ENCODE peak calls at places on chromosomes 3 and 15, in eight cellular contexts. I is heart left ventricle, T is hypothalamus, N is adipocyte, J is NCI-H2081, F is T-helper 9 cell, C is NCI-H510A treated with DMSO at 0.1 percent for 48 hours, P is C1 segment of cervical spinal cord. A is an unnamed sample.

GRCh38 chr15:66071621-66072295 is 181.8 kb downstream of the MEGF11 start:
- DNase-seq in I (no peak), T (no peak), N (peak), J (no peak), F (no peak), C (no peak), P (no peak), A (no peak)

GRCh38 chr15:101047301-101047781 is 128.2 kb downstream of the LRRK1 start:
- DNase-seq in I (no peak), T (no peak), N (no peak), J (no peak), F (no peak), C (no peak), P (no peak), A (no peak)

GRCh38 chr3:48420561-48420960 is 9.3 kb downstream of the PLXNB1 start:
- DNase-seq in I (no peak), T (no peak), N (no peak), J (no peak), F (no peak), C (no peak), P (no peak), A (no peak)

GRCh38 chr3:122563717-122564025 is 429 bp downstream of the PARP9 start:
- DNase-seq in I (peak), T (no peak), N (peak), J (no peak), F (no peak), C (peak), P (no peak), A (peak)

GRCh38 chr3:27093771-27094170 is 275.4 kb downstream of the NEK10 start:
- DNase-seq in I (no peak), T (no peak), N (peak), J (no peak), F (no peak), C (no peak), P (no peak), A (no peak)

GRCh38 chr3:194395767-194396527 is 3.1 kb downstream of the GP5 start:
- DNase-seq in I (no peak), T (no peak), N (peak), J (no peak), F (peak), C (peak), P (no peak), A (peak)

GRCh38 chr15:60679256-60679655 is 200.3 kb upstream of the ICE2 start:
- DNase-seq in I (no peak), T (no peak), N (no peak), J (no peak), F (no peak), C (no peak), P (no peak), A (peak)

GRCh38 chr3:132880986-132881385 is 157.2 kb upstream of the TMEM108 start:
- DNase-seq in I (no peak), T (no peak), N (no peak), J (no peak), F (no peak), C (no peak), P (no peak), A (no peak)

GRCh38 chr3:44476181-44476599 is 1.3 kb downstream of the ZNF445 start:
- DNase-seq in I (no peak), T (no peak), N (peak), J (no peak), F (no peak), C (no peak), P (no peak), A (peak)

GRCh38 chr3:183449391-183449790 is 21.0 kb upstream of the MCF2L2 start:
- DNase-seq in I (no peak), T (no peak), N (peak), J (peak), F (no peak), C (peak), P (no peak), A (peak)

GRCh38 chr3:134211797-134212196 is 38.9 kb downstream of the RYK start:
- DNase-seq in I (peak), T (no peak), N (peak), J (peak), F (no peak), C (peak), P (no peak), A (peak)

GRCh38 chr3:138692152-138692551 is 83.6 kb downstream of the FAIM start:
- DNase-seq in I (no peak), T (no peak), N (no peak), J (no peak), F (no peak), C (no peak), P (no peak), A (no peak)

GRCh38 chr15:44489464-44489863 is 47.5 kb upstream of the EIF3J start:
- DNase-seq in I (no peak), T (no peak), N (peak), J (no peak), F (no peak), C (no peak), P (no peak), A (peak)

GRCh38 chr3:109899930-109900329 is 562.6 kb upstream of the DPPA4 start:
- DNase-seq in I (no peak), T (no peak), N (no peak), J (peak), F (no peak), C (no peak), P (no peak), A (no peak)

GRCh38 chr3:108406063-108406660 is 104.2 kb downstream of the MYH15 start:
- DNase-seq in I (no peak), T (no peak), N (peak), J (no peak), F (no peak), C (no peak), P (no peak), A (peak)

GRCh38 chr15:57915827-57916531 is 149.5 kb downstream of the ALDH1A2 start:
- DNase-seq in I (no peak), T (no peak), N (no peak), J (no peak), F (no peak), C (no peak), P (no peak), A (no peak)

GRCh38 chr15:91408476-91409076 is 308.5 kb downstream of the SV2B start:
- DNase-seq in I (peak), T (no peak), N (no peak), J (no peak), F (no peak), C (no peak), P (no peak), A (no peak)

GRCh38 chr3:170448530-170449110 is 30.0 kb downstream of the CLDN11 start:
- DNase-seq in I (no peak), T (no peak), N (peak), J (no peak), F (no peak), C (no peak), P (no peak), A (no peak)

GRCh38 chr15:56988219-56988618 is 69.8 kb downstream of the TCF12 start:
- DNase-seq in I (no peak), T (no peak), N (no peak), J (no peak), F (no peak), C (no peak), P (no peak), A (no peak)

GRCh38 chr3:161332792-161333191 is 38.5 kb downstream of the SPTSSB start:
- DNase-seq in I (no peak), T (no peak), N (no peak), J (no peak), F (no peak), C (no peak), P (no peak), A (no peak)